ENCODE peak calls at places on chromosomes 3 and 15, in six cellular contexts. One of them, this sample, is unnamed.

GRCh38 chr3:124313621-124314020 is 321.7 kb upstream of the ROPN1 start:
- DNase-seq in fibroblast of lung: no peak
- DNase-seq in transverse colon: no peak
- DNase-seq in dorsolateral prefrontal cortex: no peak
- DNase-seq in ovary: no peak
- DNase-seq in tibial nerve: no peak
- DNase-seq in this sample: no peak

GRCh38 chr3:106850429-106850828 is 526.8 kb upstream of the CCDC54 start:
- DNase-seq in fibroblast of lung: peak; percentile 81
- DNase-seq in transverse colon: no peak
- DNase-seq in dorsolateral prefrontal cortex: no peak
- DNase-seq in ovary: no peak
- DNase-seq in tibial nerve: no peak
- DNase-seq in this sample: no peak

GRCh38 chr3:124424396-124424795 is 305.9 kb upstream of the UMPS start:
- DNase-seq in fibroblast of lung: no peak
- DNase-seq in transverse colon: no peak
- DNase-seq in dorsolateral prefrontal cortex: no peak
- DNase-seq in ovary: no peak
- DNase-seq in tibial nerve: no peak
- DNase-seq in this sample: no peak

GRCh38 chr3:54046677-54047214 is 75.6 kb upstream of the CACNA2D3 start:
- DNase-seq in fibroblast of lung: peak; percentile 93
- DNase-seq in transverse colon: no peak
- DNase-seq in dorsolateral prefrontal cortex: no peak
- DNase-seq in ovary: peak; percentile 33
- DNase-seq in tibial nerve: no peak
- DNase-seq in this sample: peak; percentile 42

GRCh38 chr15:101128191-101128590 is 123.7 kb downstream of the CHSY1 start:
- DNase-seq in fibroblast of lung: peak; percentile 98
- DNase-seq in transverse colon: no peak
- DNase-seq in dorsolateral prefrontal cortex: no peak
- DNase-seq in ovary: no peak
- DNase-seq in tibial nerve: no peak
- DNase-seq in this sample: no peak

GRCh38 chr3:66405701-66406091 is 95.1 kb downstream of the LRIG1 start:
- DNase-seq in fibroblast of lung: peak; percentile 95
- DNase-seq in transverse colon: peak; percentile 29
- DNase-seq in dorsolateral prefrontal cortex: no peak
- DNase-seq in ovary: no peak
- DNase-seq in tibial nerve: no peak
- DNase-seq in this sample: peak; percentile 72

GRCh38 chr3:127735767-127736693 is 63.3 kb downstream of the ABTB1 start:
- DNase-seq in fibroblast of lung: peak; percentile 82
- DNase-seq in transverse colon: peak; percentile 41
- DNase-seq in dorsolateral prefrontal cortex: no peak
- DNase-seq in ovary: peak; percentile 26
- DNase-seq in tibial nerve: no peak
- DNase-seq in this sample: peak; percentile 67

GRCh38 chr15:57476533-57476975 is 100.2 kb downstream of the CGNL1 start:
- DNase-seq in fibroblast of lung: peak; percentile 94
- DNase-seq in transverse colon: no peak
- DNase-seq in dorsolateral prefrontal cortex: no peak
- DNase-seq in ovary: no peak
- DNase-seq in tibial nerve: no peak
- DNase-seq in this sample: no peak

GRCh38 chr3:182028081-182028480 is 316.4 kb downstream of the SOX2 start:
- DNase-seq in fibroblast of lung: peak; percentile 76
- DNase-seq in transverse colon: no peak
- DNase-seq in dorsolateral prefrontal cortex: no peak
- DNase-seq in ovary: no peak
- DNase-seq in tibial nerve: no peak
- DNase-seq in this sample: no peak

GRCh38 chr3:156323466-156323865 is 203.1 kb downstream of the KCNAB1 start:
- DNase-seq in fibroblast of lung: no peak
- DNase-seq in transverse colon: no peak
- DNase-seq in dorsolateral prefrontal cortex: no peak
- DNase-seq in ovary: no peak
- DNase-seq in tibial nerve: no peak
- DNase-seq in this sample: no peak

GRCh38 chr3:4355401-4356224 is 52.4 kb downstream of the SETMAR start:
- DNase-seq in fibroblast of lung: peak; percentile 1
- DNase-seq in transverse colon: no peak
- DNase-seq in dorsolateral prefrontal cortex: no peak
- DNase-seq in ovary: peak; percentile 59
- DNase-seq in tibial nerve: peak; percentile 26
- DNase-seq in this sample: peak; percentile 43

GRCh38 chr3:27632431-27633223 is 89.5 kb downstream of the EOMES start:
- DNase-seq in fibroblast of lung: peak; percentile 77
- DNase-seq in transverse colon: peak; percentile 48
- DNase-seq in dorsolateral prefrontal cortex: peak; percentile 51
- DNase-seq in ovary: peak; percentile 52
- DNase-seq in tibial nerve: peak; percentile 14
- DNase-seq in this sample: peak; percentile 58

GRCh38 chr3:27633224-27633545 is 88.9 kb downstream of the EOMES start:
- DNase-seq in fibroblast of lung: peak; percentile 60
- DNase-seq in transverse colon: no peak
- DNase-seq in dorsolateral prefrontal cortex: no peak
- DNase-seq in ovary: no peak
- DNase-seq in tibial nerve: no peak
- DNase-seq in this sample: no peak

GRCh38 chr3:27629381-27629780 is 92.7 kb downstream of the EOMES start:
- DNase-seq in fibroblast of lung: peak; percentile 65
- DNase-seq in transverse colon: no peak
- DNase-seq in dorsolateral prefrontal cortex: no peak
- DNase-seq in ovary: no peak
- DNase-seq in tibial nerve: no peak
- DNase-seq in this sample: no peak

GRCh38 chr3:27628029-27628750 is 93.9 kb downstream of the EOMES start:
- DNase-seq in fibroblast of lung: peak; percentile 21
- DNase-seq in transverse colon: no peak
- DNase-seq in dorsolateral prefrontal cortex: no peak
- DNase-seq in ovary: no peak
- DNase-seq in tibial nerve: no peak
- DNase-seq in this sample: no peak

DNA sequence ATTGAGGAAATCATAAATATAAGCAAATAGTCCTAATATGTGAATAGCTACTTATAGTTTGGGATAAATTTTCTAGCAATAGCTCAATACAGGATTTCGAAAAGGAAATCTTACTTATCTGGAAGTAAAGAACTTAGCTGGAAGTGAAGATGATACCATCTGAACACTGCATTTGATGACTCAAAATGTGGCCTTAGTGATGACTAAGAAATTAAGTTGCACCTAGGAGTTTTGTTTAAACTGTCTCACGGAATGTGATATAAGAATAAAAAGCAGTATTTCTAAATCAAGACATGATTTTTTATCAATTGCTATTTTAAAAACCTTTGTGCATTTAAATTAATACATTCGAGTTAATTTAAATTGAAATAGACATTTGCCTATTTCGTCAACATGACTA is 91.2 kb downstream of the EOMES start:
- DNase-seq in fibroblast of lung: peak; percentile 68
- DNase-seq in transverse colon: no peak
- DNase-seq in dorsolateral prefrontal cortex: no peak
- DNase-seq in ovary: no peak
- DNase-seq in tibial nerve: no peak
- DNase-seq in this sample: no peak
- H3K27ac ChIP-seq in fibroblast of lung: no peak overlapping the region
- H3K27ac ChIP-seq in transverse colon: no peak overlapping the region
- H3K27ac ChIP-seq in dorsolateral prefrontal cortex: no peak overlapping the region
- H3K27ac ChIP-seq in ovary: no peak overlapping the region
- H3K27ac ChIP-seq in tibial nerve: no peak overlapping the region
- H3K27ac ChIP-seq in this sample: no peak overlapping the region

DNA sequence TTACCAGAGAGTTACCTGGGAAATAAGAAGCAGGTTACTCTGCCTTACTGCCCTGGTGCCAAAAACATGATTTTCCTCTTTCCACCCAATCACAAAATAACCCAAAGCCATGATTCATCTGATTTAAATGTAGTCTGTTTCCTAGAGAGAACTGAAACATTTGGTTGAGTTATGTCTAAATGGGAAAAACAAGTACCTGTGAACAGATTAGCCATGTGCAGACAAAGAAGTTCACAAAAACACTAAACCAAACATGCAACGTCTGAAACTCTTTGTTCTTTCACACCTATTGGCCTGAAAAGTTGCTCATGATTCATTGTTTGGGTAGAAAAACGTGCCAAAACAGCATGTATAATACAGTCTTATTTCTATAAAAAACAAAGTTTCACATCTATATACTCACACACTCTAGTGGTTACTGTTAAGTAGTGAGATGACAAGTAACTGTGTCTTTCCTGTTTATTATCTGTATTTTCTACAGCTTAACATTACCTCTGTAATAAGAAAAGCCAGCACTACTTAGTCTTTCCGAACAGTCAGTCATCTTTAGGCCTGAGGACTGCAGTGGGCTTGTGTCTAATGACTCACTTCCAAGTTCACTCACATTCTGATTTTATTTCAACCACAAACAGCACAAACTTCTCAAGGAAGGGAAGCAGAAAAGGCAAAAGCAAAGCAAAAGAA is 30.1 kb downstream of the FAM174B start:
- DNase-seq in fibroblast of lung: peak; percentile 90
- DNase-seq in transverse colon: no peak
- DNase-seq in dorsolateral prefrontal cortex: no peak
- DNase-seq in ovary: no peak
- DNase-seq in tibial nerve: no peak
- DNase-seq in this sample: no peak
- H3K27ac ChIP-seq in fibroblast of lung: no peak overlapping the region
- H3K27ac ChIP-seq in transverse colon: peak overlapping the region; percentile 64
- H3K27ac ChIP-seq in dorsolateral prefrontal cortex: peak overlapping the region; percentile 90
- H3K27ac ChIP-seq in ovary: no peak overlapping the region
- H3K27ac ChIP-seq in tibial nerve: peak overlapping the region; percentile 32
- H3K27ac ChIP-seq in this sample: no peak overlapping the region

GRCh38 chr15:41777421-41777973 is 3.2 kb downstream of the MAPKBP1 start:
- DNase-seq in fibroblast of lung: peak; percentile 55
- DNase-seq in transverse colon: no peak
- DNase-seq in dorsolateral prefrontal cortex: no peak
- DNase-seq in ovary: no peak
- DNase-seq in tibial nerve: no peak
- DNase-seq in this sample: no peak

GRCh38 chr15:41780727-41781126 is 6.4 kb downstream of the MAPKBP1 start:
- DNase-seq in fibroblast of lung: no peak
- DNase-seq in transverse colon: no peak
- DNase-seq in dorsolateral prefrontal cortex: no peak
- DNase-seq in ovary: no peak
- DNase-seq in tibial nerve: no peak
- DNase-seq in this sample: no peak

GRCh38 chr15:41778503-41778902 is 4.2 kb downstream of the MAPKBP1 start:
- DNase-seq in fibroblast of lung: no peak
- DNase-seq in transverse colon: no peak
- DNase-seq in dorsolateral prefrontal cortex: no peak
- DNase-seq in ovary: no peak
- DNase-seq in tibial nerve: no peak
- DNase-seq in this sample: no peak

GRCh38 chr15:41780266-41780665 is 6.0 kb downstream of the MAPKBP1 start:
- DNase-seq in fibroblast of lung: no peak
- DNase-seq in transverse colon: no peak
- DNase-seq in dorsolateral prefrontal cortex: no peak
- DNase-seq in ovary: no peak
- DNase-seq in tibial nerve: no peak
- DNase-seq in this sample: no peak

GRCh38 chr15:41779662-41780157 is 5.4 kb downstream of the MAPKBP1 start:
- DNase-seq in fibroblast of lung: no peak
- DNase-seq in transverse colon: no peak
- DNase-seq in dorsolateral prefrontal cortex: no peak
- DNase-seq in ovary: no peak
- DNase-seq in tibial nerve: no peak
- DNase-seq in this sample: no peak
- H3K27ac ChIP-seq in fibroblast of lung: no peak overlapping the region
- H3K27ac ChIP-seq in transverse colon: peak overlapping the region; percentile 10
- H3K27ac ChIP-seq in dorsolateral prefrontal cortex: peak overlapping the region; percentile 32
- H3K27ac ChIP-seq in ovary: no peak overlapping the region
- H3K27ac ChIP-seq in tibial nerve: no peak overlapping the region
- H3K27ac ChIP-seq in this sample: peak overlapping the region; percentile 30

GRCh38 chr15:88832791-88833190 is 29.6 kb downstream of the ACAN start:
- DNase-seq in fibroblast of lung: no peak
- DNase-seq in transverse colon: no peak
- DNase-seq in dorsolateral prefrontal cortex: no peak
- DNase-seq in ovary: no peak
- DNase-seq in tibial nerve: no peak
- DNase-seq in this sample: no peak

GRCh38 chr15:88833688-88834087 is 30.5 kb downstream of the ACAN start:
- DNase-seq in fibroblast of lung: no peak
- DNase-seq in transverse colon: no peak
- DNase-seq in dorsolateral prefrontal cortex: no peak
- DNase-seq in ovary: no peak
- DNase-seq in tibial nerve: no peak
- DNase-seq in this sample: no peak

GRCh38 chr15:88833196-88833595 is 30.0 kb downstream of the ACAN start:
- DNase-seq in fibroblast of lung: no peak
- DNase-seq in transverse colon: no peak
- DNase-seq in dorsolateral prefrontal cortex: no peak
- DNase-seq in ovary: no peak
- DNase-seq in tibial nerve: no peak
- DNase-seq in this sample: no peak

GRCh38 chr15:88834211-88834812 is 31.1 kb downstream of the ACAN start:
- DNase-seq in fibroblast of lung: peak; percentile 13
- DNase-seq in transverse colon: peak; percentile 24
- DNase-seq in dorsolateral prefrontal cortex: peak; percentile 54
- DNase-seq in ovary: peak; percentile 58
- DNase-seq in tibial nerve: peak; percentile 57
- DNase-seq in this sample: peak; percentile 31

DNA sequence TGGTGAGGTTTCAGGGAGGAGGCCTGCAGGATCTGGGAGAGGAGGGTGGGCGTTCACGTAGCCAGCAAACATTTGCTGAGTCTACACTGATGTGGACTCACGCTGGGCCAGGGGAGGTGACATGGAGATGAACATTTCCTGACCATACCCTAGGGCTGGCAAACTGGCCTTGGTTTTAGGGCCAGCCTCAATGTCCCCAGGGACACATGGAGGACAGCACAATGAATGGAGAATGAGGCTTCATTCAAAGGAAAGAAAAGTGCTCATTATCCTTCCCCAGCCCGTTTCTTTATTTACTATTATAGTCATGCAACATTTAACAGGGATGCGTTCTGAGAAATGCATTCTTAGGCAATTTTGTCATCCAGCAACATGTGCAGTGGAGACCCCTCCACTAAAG is 26.8 kb downstream of the ACAN start:
- DNase-seq in fibroblast of lung: no peak
- DNase-seq in transverse colon: no peak
- DNase-seq in dorsolateral prefrontal cortex: no peak
- DNase-seq in ovary: no peak
- DNase-seq in tibial nerve: no peak
- DNase-seq in this sample: no peak
- H3K27ac ChIP-seq in fibroblast of lung: no peak overlapping the region
- H3K27ac ChIP-seq in transverse colon: no peak overlapping the region
- H3K27ac ChIP-seq in dorsolateral prefrontal cortex: no peak overlapping the region
- H3K27ac ChIP-seq in ovary: no peak overlapping the region
- H3K27ac ChIP-seq in tibial nerve: no peak overlapping the region
- H3K27ac ChIP-seq in this sample: no peak overlapping the region

DNA sequence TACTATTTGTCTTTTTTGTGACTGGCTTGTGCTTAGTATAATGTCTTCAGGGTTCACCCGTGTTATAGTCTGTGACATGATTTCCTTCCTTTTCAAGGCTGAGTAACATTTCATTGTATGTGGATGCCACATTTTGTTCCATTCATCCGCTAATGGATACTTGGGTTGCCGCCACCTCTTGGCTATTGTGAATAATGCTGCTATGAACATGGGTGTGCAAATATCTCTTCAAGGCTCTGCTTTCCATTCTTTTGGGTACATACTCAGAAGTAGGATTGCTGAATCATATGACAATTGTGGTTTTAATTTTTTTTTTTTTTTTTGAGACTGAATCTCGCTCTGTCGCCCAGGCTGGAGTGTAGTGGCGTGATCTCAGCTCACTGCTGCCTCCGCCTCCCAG is 15.4 kb downstream of the CRTC3 start:
- DNase-seq in fibroblast of lung: no peak
- DNase-seq in transverse colon: no peak
- DNase-seq in dorsolateral prefrontal cortex: no peak
- DNase-seq in ovary: no peak
- DNase-seq in tibial nerve: no peak
- DNase-seq in this sample: no peak
- H3K27ac ChIP-seq in fibroblast of lung: no peak overlapping the region
- H3K27ac ChIP-seq in transverse colon: no peak overlapping the region
- H3K27ac ChIP-seq in dorsolateral prefrontal cortex: no peak overlapping the region
- H3K27ac ChIP-seq in ovary: no peak overlapping the region
- H3K27ac ChIP-seq in tibial nerve: no peak overlapping the region
- H3K27ac ChIP-seq in this sample: no peak overlapping the region